ENCODE peak calls at places on chromosomes 5 and 9, in six cellular contexts. H is A549, P is endothelial cell of umbilical vein, Y is GM12878, J is K562, B is HepG2. M is an unnamed sample.

GRCh38 chr5:5183933-5184332 is 43.8 kb downstream of the ADAMTS16 start:
- DNase-seq in H (no peak), P (no peak), Y (no peak), J (no peak), B (no peak), M (no peak)

GRCh38 chr9:112866662-112867274 is 23.9 kb downstream of the SLC46A2 start:
- DNase-seq in H (no peak), P (no peak), Y (no peak), J (peak; percentile 19), B (no peak), M (peak; percentile 20)

GRCh38 chr5:141926434-141926833 is 2.8 kb downstream of the DELE1 start:
- DNase-seq in H (no peak), P (no peak), Y (no peak), J (no peak), B (no peak), M (no peak)

GRCh38 chr5:71782393-71782770 is 63.3 kb downstream of the CARTPT start:
- DNase-seq in H (no peak), P (no peak), Y (peak; percentile 24), J (no peak), B (no peak), M (no peak)

GRCh38 chr9:85224729-85225128 is 517.0 kb downstream of the AGTPBP1 start:
- DNase-seq in H (no peak), P (peak; percentile 70), Y (no peak), J (no peak), B (no peak), M (no peak)

GRCh38 chr9:127562841-127563523 is 49.1 kb upstream of the STXBP1 start:
- DNase-seq in H (peak; percentile 71), P (peak; percentile 90), Y (no peak), J (no peak), B (no peak), M (no peak)

GRCh38 chr5:96388186-96388585 is 44.9 kb downstream of the PCSK1 start:
- DNase-seq in H (no peak), P (no peak), Y (no peak), J (no peak), B (no peak), M (no peak)

GRCh38 chr5:76016258-76016657 is 66.9 kb upstream of the SV2C start:
- DNase-seq in H (no peak), P (no peak), Y (no peak), J (no peak), B (no peak), M (no peak)

GRCh38 chr9:114116061-114116747 is 17.1 kb upstream of the KIF12 start:
- DNase-seq in H (no peak), P (no peak), Y (no peak), J (no peak), B (no peak), M (no peak)

GRCh38 chr5:922745-923472 is 30.2 kb downstream of the TRIP13 start:
- DNase-seq in H (no peak), P (no peak), Y (no peak), J (no peak), B (no peak), M (no peak)

GRCh38 chr5:969421-969839 is 39.2 kb upstream of the NKD2 start:
- DNase-seq in H (no peak), P (peak; percentile 28), Y (no peak), J (no peak), B (no peak), M (no peak)

GRCh38 chr5:425714-426113 is 17.3 kb upstream of the EXOC3 start:
- DNase-seq in H (no peak), P (peak; percentile 20), Y (no peak), J (no peak), B (no peak), M (peak; percentile 48)

GRCh38 chr5:57394421-57395210 is 88.0 kb downstream of the ACTBL2 start:
- DNase-seq in H (no peak), P (no peak), Y (no peak), J (no peak), B (no peak), M (no peak)

GRCh38 chr5:140672455-140673186 is 755 bp downstream of the DND1 start:
- DNase-seq in H (no peak), P (peak; percentile 31), Y (no peak), J (no peak), B (no peak), M (peak; percentile 50)

GRCh38 chr5:79929095-79929494 is 62.0 kb downstream of the MTX3 start:
- DNase-seq in H (no peak), P (no peak), Y (no peak), J (no peak), B (no peak), M (no peak)

GRCh38 chr5:44365351-44365750 is 23.9 kb downstream of the FGF10 start:
- DNase-seq in H (no peak), P (no peak), Y (no peak), J (no peak), B (no peak), M (no peak)

GRCh38 chr9:131633491-131634031 is 88.2 kb downstream of the PRRT1B start:
- DNase-seq in H (no peak), P (no peak), Y (no peak), J (no peak), B (no peak), M (no peak)

GRCh38 chr9:8963882-8964281 is 1164.3 kb upstream of the DMAC1 start:
- DNase-seq in H (no peak), P (no peak), Y (no peak), J (no peak), B (no peak), M (no peak)

GRCh38 chr9:8962084-8962483 is 1162.5 kb upstream of the DMAC1 start:
- DNase-seq in H (no peak), P (no peak), Y (no peak), J (no peak), B (no peak), M (no peak)

GRCh38 chr9:8958358-8958757 is 1158.8 kb upstream of the DMAC1 start:
- DNase-seq in H (no peak), P (no peak), Y (no peak), J (no peak), B (peak; percentile 55), M (no peak)

GRCh38 chr9:8960254-8960653 is 1160.7 kb upstream of the DMAC1 start:
- DNase-seq in H (no peak), P (no peak), Y (no peak), J (no peak), B (no peak), M (no peak)

DNA sequence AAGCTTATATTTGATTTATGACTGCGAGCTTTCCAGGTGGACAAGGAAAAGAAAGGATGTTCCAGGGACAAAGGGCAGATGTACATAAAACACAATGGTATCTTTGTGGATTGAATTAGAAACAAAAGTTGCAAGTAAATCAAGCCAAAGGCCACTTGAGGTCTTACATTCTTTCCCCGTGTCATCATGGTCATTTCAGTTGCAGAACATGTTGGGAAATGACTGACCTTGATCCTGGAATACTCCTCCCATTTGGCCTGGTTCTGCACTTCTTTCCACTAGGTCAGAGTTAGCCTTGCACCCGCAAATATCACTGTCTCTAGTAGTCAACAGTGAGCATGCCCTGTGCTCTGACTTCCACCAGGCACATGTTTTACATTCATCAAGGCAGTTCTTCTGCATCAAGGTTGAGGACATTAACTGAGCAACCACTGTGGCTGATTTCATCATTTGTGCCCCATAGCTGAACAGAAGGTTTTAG is 1161.6 kb upstream of the DMAC1 start:
- DNase-seq in H (no peak), P (no peak), Y (no peak), J (no peak), B (peak; percentile 97), M (no peak)
- TF ChIP-seq MAX in H (no peak), P (no peak), Y (no peak), J (no peak), B (peak; percentile 84), M (no peak)

GRCh38 chr9:95726756-95727155 is 148.7 kb upstream of the ERCC6L2 start:
- DNase-seq in H (peak; percentile 36), P (peak; percentile 57), Y (no peak), J (peak; percentile 23), B (peak; percentile 48), M (peak; percentile 58)
- TF ChIP-seq MYC in H (no peak), P (no peak), Y (no peak), J (no peak), B (no peak), M (no peak)

DNA sequence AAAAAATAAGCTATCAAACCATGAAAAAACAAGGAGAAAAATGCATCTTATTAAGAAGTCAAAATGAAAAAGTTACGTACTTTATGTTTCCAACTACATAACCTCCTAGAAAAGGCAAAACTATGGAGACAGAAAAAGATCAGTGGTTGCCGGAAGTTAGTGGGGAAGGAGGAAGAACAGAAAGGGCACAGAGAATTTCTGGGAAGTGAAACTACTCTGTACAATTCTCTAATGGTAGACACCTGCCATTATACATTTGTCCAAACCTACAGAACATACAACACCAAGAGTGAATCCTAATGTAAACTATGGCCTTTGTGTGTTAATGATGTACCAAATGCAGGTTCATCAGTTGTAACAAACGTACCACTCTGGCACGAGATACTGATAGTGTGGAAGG is 25.3 kb downstream of the SMU1 start:
- DNase-seq in H (no peak), P (no peak), Y (no peak), J (no peak), B (no peak), M (no peak)
- H3K4me3 ChIP-seq in H (no peak overlapping the region), P (no peak overlapping the region), Y (no peak overlapping the region), J (no peak overlapping the region), B (no peak overlapping the region), M (no peak overlapping the region)

DNA sequence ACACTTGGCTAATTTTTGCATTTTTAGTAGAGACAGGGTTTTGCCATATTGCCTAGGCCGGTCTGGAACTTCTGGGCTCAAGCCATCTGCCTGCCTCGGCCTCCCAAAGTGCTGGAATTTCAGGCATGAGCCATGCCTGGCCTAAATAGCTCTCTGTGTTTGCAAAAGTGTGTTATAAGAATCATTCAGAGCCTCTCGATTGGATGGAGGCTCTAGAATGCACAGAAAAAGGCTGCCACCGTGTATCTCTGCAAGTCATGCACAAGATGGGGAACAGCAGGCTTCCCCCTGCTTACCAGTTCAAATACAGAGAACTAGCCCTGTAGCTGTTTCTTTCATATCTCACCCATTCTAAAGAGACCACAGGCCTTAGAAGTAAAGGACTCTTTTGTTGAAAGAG is 28.3 kb downstream of the FXN start:
- DNase-seq in H (no peak), P (no peak), Y (no peak), J (no peak), B (no peak), M (no peak)
- TF ChIP-seq MAX in H (no peak), P (no peak), Y (no peak), J (no peak), B (no peak), M (no peak)

GRCh38 chr5:78647838-78648358 is 674 bp downstream of the LHFPL2 start:
- DNase-seq in H (peak; percentile 19), P (peak; percentile 50), Y (no peak), J (no peak), B (no peak), M (no peak)
- TF ChIP-seq MYC in H (no peak), P (no peak), Y (no peak), J (no peak), B (peak; percentile 8), M (no peak)

M was measured in NB4.